ENCODE peak calls at places on chromosomes 1 and 21, in four cellular contexts. One of them, this sample, is unnamed.

GRCh38 chr1:29646161-29646775 is 409.9 kb downstream of the PTPRU start:
- DNase-seq in K562: no peak
- DNase-seq in HCT116: no peak
- DNase-seq in GM23248: no peak
- DNase-seq in this sample: no peak

GRCh38 chr1:240492832-240493440 is 119.0 kb downstream of the GREM2 start:
- DNase-seq in K562: peak; percentile 35
- DNase-seq in HCT116: no peak
- DNase-seq in GM23248: no peak
- DNase-seq in this sample: no peak

GRCh38 chr21:43361127-43361492 is 65.8 kb downstream of the SIK1 start:
- DNase-seq in GM23248: peak; percentile 74
- DNase-seq in K562: no peak
- DNase-seq in HCT116: no peak
- DNase-seq in this sample: peak; percentile 80

GRCh38 chr1:44289530-44289929 is 65.5 kb downstream of the ERI3 start:
- DNase-seq in K562: no peak
- DNase-seq in GM23248: no peak
- DNase-seq in HCT116: no peak
- DNase-seq in this sample: no peak

GRCh38 chr1:116002781-116003455 is 26.6 kb downstream of the SLC22A15 start:
- DNase-seq in GM23248: no peak
- DNase-seq in K562: no peak
- DNase-seq in HCT116: no peak
- DNase-seq in this sample: no peak

GRCh38 chr1:44545961-44546360 is 128.3 kb downstream of the TMEM53 start:
- DNase-seq in GM23248: no peak
- DNase-seq in K562: no peak
- DNase-seq in HCT116: peak; percentile 64
- DNase-seq in this sample: no peak

GRCh38 chr1:157580179-157580827 is 17.6 kb downstream of the FCRL4 start:
- DNase-seq in HCT116: peak; percentile 71
- DNase-seq in GM23248: peak; percentile 44
- DNase-seq in K562: peak; percentile 56
- DNase-seq in this sample: peak; percentile 69

GRCh38 chr1:162696286-162696862 is 64.1 kb downstream of the DDR2 start:
- DNase-seq in GM23248: peak; percentile 91
- DNase-seq in K562: peak; percentile 34
- DNase-seq in HCT116: peak; percentile 51
- DNase-seq in this sample: no peak

GRCh38 chr1:107877749-107878148 is 87.2 kb downstream of the VAV3 start:
- DNase-seq in HCT116: no peak
- DNase-seq in GM23248: peak; percentile 15
- DNase-seq in K562: no peak
- DNase-seq in this sample: no peak

GRCh38 chr1:204406621-204407020 is 5.0 kb downstream of the PPP1R15B start:
- DNase-seq in HCT116: no peak
- DNase-seq in GM23248: no peak
- DNase-seq in K562: no peak
- DNase-seq in this sample: no peak

GRCh38 chr1:8858888-8859706 is 19.4 kb downstream of the ENO1 start:
- DNase-seq in HCT116: no peak
- DNase-seq in GM23248: peak; percentile 75
- DNase-seq in K562: peak; percentile 64
- DNase-seq in this sample: peak; percentile 56

GRCh38 chr1:114660250-114660649 is 9.6 kb downstream of the DENND2C start:
- DNase-seq in K562: no peak
- DNase-seq in HCT116: no peak
- DNase-seq in GM23248: no peak
- DNase-seq in this sample: no peak

GRCh38 chr21:46154155-46154954 is 1.0 kb downstream of the FTCD start:
- DNase-seq in HCT116: no peak
- DNase-seq in K562: no peak
- DNase-seq in GM23248: no peak
- DNase-seq in this sample: no peak

GRCh38 chr1:237318748-237319147 is 276.8 kb downstream of the RYR2 start:
- DNase-seq in K562: no peak
- DNase-seq in HCT116: no peak
- DNase-seq in GM23248: no peak
- DNase-seq in this sample: no peak

GRCh38 chr1:199243423-199244061 is 604.7 kb downstream of the PTPRC start:
- DNase-seq in HCT116: peak; percentile 48
- DNase-seq in K562: no peak
- DNase-seq in GM23248: peak; percentile 63
- DNase-seq in this sample: peak; percentile 91

GRCh38 chr1:9429369-9429766 is 109.9 kb upstream of the SLC25A33 start:
- DNase-seq in K562: no peak
- DNase-seq in HCT116: no peak
- DNase-seq in GM23248: no peak
- DNase-seq in this sample: no peak

GRCh38 chr1:55860816-55861519 is 645.8 kb upstream of the USP24 start:
- DNase-seq in K562: no peak
- DNase-seq in HCT116: no peak
- DNase-seq in GM23248: no peak
- DNase-seq in this sample: peak; percentile 4

GRCh38 chr1:40592107-40592773 is 60.8 kb downstream of the ZNF684 start:
- DNase-seq in HCT116: peak; percentile 74
- DNase-seq in GM23248: peak; percentile 69
- DNase-seq in K562: peak; percentile 44
- DNase-seq in this sample: peak; percentile 24

GRCh38 chr1:201899683-201900429 is 11.2 kb downstream of the SHISA4 start:
- DNase-seq in K562: no peak
- DNase-seq in GM23248: no peak
- DNase-seq in HCT116: no peak
- DNase-seq in this sample: no peak

GRCh38 chr1:58477390-58477789 is 69.1 kb downstream of the OMA1 start:
- DNase-seq in GM23248: no peak
- DNase-seq in HCT116: no peak
- DNase-seq in K562: no peak
- DNase-seq in this sample: no peak

GRCh38 chr1:67687649-67688048 is 2.6 kb downstream of the GADD45A start:
- DNase-seq in HCT116: no peak
- DNase-seq in K562: no peak
- DNase-seq in GM23248: peak; percentile 84
- DNase-seq in this sample: no peak

GRCh38 chr21:14911351-14911750 is 153.4 kb downstream of the NRIP1 start:
- DNase-seq in GM23248: no peak
- DNase-seq in K562: no peak
- DNase-seq in HCT116: no peak
- DNase-seq in this sample: no peak

GRCh38 chr1:181737056-181737455 is 253.7 kb downstream of the CACNA1E start:
- DNase-seq in K562: peak; percentile 23
- DNase-seq in GM23248: no peak
- DNase-seq in HCT116: no peak
- DNase-seq in this sample: no peak

GRCh38 chr1:47782414-47783165 is 214.6 kb downstream of the TRABD2B start:
- DNase-seq in HCT116: no peak
- DNase-seq in K562: no peak
- DNase-seq in GM23248: peak; percentile 50
- DNase-seq in this sample: no peak

GRCh38 chr1:56216173-56216572 is 363.2 kb downstream of the PLPP3 start:
- DNase-seq in GM23248: peak; percentile 84
- DNase-seq in K562: no peak
- DNase-seq in HCT116: no peak
- DNase-seq in this sample: no peak

GRCh38 chr1:214977133-214977532 is 105.4 kb upstream of the KCNK2 start:
- DNase-seq in K562: no peak
- DNase-seq in GM23248: no peak
- DNase-seq in HCT116: no peak
- DNase-seq in this sample: no peak

DNA sequence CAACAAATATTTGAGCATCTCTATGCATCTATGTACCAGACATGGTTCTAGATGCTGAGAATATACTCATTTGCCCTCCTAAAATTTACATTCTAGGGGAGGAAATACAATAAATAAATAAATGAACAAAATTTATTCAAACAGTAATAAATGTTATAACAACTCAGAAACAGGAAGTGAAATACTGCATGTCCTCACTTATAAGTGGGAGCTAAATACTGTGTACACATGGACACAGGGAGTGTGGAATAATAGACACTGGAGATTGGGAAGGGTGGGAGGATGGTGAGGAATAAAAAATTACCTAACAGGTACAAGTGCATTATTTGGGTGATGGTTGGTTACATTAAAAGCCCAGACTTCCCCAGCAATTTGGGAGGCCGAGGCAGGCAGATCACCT is 4.3 kb downstream of the COA7 start:
- DNase-seq in K562: no peak
- DNase-seq in GM23248: no peak
- DNase-seq in HCT116: no peak
- DNase-seq in this sample: no peak
- H3K36me3 ChIP-seq in K562: peaks cover 65% of the 10 kb centered on the region
- H3K36me3 ChIP-seq in GM23248: peaks cover 6% of the 10 kb centered on the region
- H3K36me3 ChIP-seq in HCT116: peaks cover 12% of the 10 kb centered on the region
- H3K36me3 ChIP-seq in this sample: peaks cover 37% of the 10 kb centered on the region

GRCh38 chr1:1628656-1629429 is 3.1 kb upstream of the MMP23B start:
- DNase-seq in HCT116: peak; percentile 71
- DNase-seq in K562: no peak
- DNase-seq in GM23248: no peak
- DNase-seq in this sample: no peak

GRCh38 chr1:1631793-1632420 is at the start of gene MMP23B:
- DNase-seq in HCT116: no peak
- DNase-seq in GM23248: peak; percentile 20
- DNase-seq in K562: no peak
- DNase-seq in this sample: no peak

GRCh38 chr1:1630965-1631792 is 794 bp upstream of the MMP23B start:
- DNase-seq in HCT116: no peak
- DNase-seq in GM23248: peak; percentile 60
- DNase-seq in K562: no peak
- DNase-seq in this sample: no peak

GRCh38 chr1:1629430-1630190 is 2.4 kb upstream of the MMP23B start:
- DNase-seq in GM23248: no peak
- DNase-seq in K562: no peak
- DNase-seq in HCT116: no peak
- DNase-seq in this sample: peak; percentile 70

GRCh38 chr1:1630191-1630964 is 1.6 kb upstream of the MMP23B start:
- DNase-seq in HCT116: no peak
- DNase-seq in K562: no peak
- DNase-seq in GM23248: peak; percentile 58
- DNase-seq in this sample: peak; percentile 97
- TF ChIP-seq EZH2 in HCT116: no peak
- TF ChIP-seq EZH2 in K562: no peak
- TF ChIP-seq EZH2 in GM23248: no peak
- TF ChIP-seq EZH2 in this sample: no peak

DNA sequence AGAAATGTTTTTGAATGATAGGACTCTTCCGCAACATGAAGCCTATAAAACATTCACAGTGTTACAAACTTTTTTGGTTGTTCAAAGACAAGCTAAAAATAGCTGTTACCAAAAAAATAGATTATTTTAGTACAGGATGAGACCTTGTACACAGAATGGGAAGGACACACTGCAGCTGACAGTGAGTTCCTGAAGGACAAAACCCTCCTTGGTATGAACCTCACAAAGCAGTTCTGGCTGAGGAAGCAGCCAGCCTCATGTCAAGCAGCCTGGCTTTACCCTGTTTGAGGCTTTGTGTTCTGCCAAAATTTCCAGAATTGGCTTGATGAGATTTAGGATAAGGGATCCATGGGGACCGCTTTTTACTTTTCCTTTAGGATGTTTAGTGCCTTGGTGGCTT is 93.7 kb downstream of the RGL1 start:
- DNase-seq in HCT116: no peak
- DNase-seq in GM23248: no peak
- DNase-seq in K562: no peak
- DNase-seq in this sample: no peak
- H3K36me3 ChIP-seq in HCT116: no peaks in the 10 kb centered on the region
- H3K36me3 ChIP-seq in GM23248: peaks cover 4% of the 10 kb centered on the region
- H3K36me3 ChIP-seq in K562: no peaks in the 10 kb centered on the region
- H3K36me3 ChIP-seq in this sample: no peaks in the 10 kb centered on the region

DNA sequence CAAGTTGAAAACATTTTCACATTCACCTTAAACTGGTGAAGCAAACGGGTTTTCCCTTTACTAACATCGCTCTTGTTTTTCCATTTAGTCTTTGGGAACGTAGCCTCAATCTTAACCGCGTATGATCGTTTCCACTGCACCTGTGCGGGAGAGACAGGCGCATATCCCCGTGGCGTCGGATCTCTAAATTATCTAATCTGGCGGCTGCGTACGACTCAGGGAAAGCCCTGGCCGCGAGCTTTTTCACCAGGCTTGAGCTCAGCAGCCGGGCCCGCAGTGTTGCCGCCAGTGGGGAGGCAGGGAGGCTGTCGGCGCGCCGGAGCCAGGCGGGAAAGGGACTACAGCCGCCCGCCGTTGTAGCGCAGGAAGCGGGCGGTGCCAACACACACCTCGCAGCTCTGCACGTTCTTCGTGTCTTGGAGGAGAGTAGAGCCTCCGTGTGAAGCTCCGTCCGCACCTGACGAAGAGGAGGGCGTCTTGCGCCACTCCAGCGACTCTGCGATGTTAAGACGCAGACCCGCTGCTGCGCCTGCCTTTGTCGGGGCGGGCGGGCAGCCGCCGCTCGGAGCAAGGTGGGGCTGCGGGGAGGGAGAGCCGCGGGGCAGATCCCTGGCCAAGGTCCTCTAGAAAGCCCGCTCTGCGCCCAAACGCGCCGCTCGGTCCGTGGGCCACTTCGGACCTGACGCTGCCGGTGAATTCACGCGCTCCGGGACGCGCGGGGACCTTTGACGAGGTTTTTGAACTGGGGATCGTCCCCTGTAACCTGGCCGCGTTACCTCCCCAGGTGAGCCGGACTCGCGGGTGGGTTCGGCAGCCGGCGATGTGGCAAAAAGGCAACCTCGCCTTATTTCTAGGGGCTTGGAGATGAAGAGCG is 18.5 kb upstream of the TBX15 start:
- DNase-seq in GM23248: no peak
- DNase-seq in HCT116: no peak
- DNase-seq in K562: no peak
- DNase-seq in this sample: no peak
- TF ChIP-seq EZH2 in GM23248: no peak
- TF ChIP-seq EZH2 in HCT116: no peak
- TF ChIP-seq EZH2 in K562: no peak
- TF ChIP-seq EZH2 in this sample: no peak

This sample was measured in DND-41.